ENCODE peak calls at places on chromosome 3, in eight cellular contexts. One of them, this sample, is unnamed.

GRCh38 chr3:7144696-7145308 is 283.9 kb downstream of the GRM7 start:
- DNase-seq in NCI-H460: peak
- DNase-seq in PC-3: peak
- DNase-seq in activated T-cell treated with anti-CD3 and anti-CD28 coated beads, Interleukin-2, amount 50 U/mL, for 48 hours: no peak
- DNase-seq in ovary: no peak
- DNase-seq in SW480: peak
- DNase-seq in stimulated activated CD4-positive, alpha-beta T cell treated with anti-CD3 and anti-CD28 coated beads, Interleukin-1b, Interleukin-23, amount 100 ng/mL, for 4 hours: no peak
- DNase-seq in AG20443: no peak
- DNase-seq in this sample: no peak

GRCh38 chr3:13844286-13844685 is 35.6 kb downstream of the WNT7A start:
- DNase-seq in NCI-H460: no peak
- DNase-seq in PC-3: no peak
- DNase-seq in activated T-cell treated with anti-CD3 and anti-CD28 coated beads, Interleukin-2, amount 50 U/mL, for 48 hours: no peak
- DNase-seq in ovary: no peak
- DNase-seq in SW480: no peak
- DNase-seq in stimulated activated CD4-positive, alpha-beta T cell treated with anti-CD3 and anti-CD28 coated beads, Interleukin-1b, Interleukin-23, amount 100 ng/mL, for 4 hours: no peak
- DNase-seq in AG20443: no peak
- DNase-seq in this sample: no peak

GRCh38 chr3:52108302-52109232 is 45.7 kb downstream of the POC1A start:
- DNase-seq in NCI-H460: no peak
- DNase-seq in PC-3: no peak
- DNase-seq in activated T-cell treated with anti-CD3 and anti-CD28 coated beads, Interleukin-2, amount 50 U/mL, for 48 hours: no peak
- DNase-seq in ovary: peak
- DNase-seq in SW480: no peak
- DNase-seq in stimulated activated CD4-positive, alpha-beta T cell treated with anti-CD3 and anti-CD28 coated beads, Interleukin-1b, Interleukin-23, amount 100 ng/mL, for 4 hours: no peak
- DNase-seq in AG20443: peak
- DNase-seq in this sample: no peak

GRCh38 chr3:54196330-54196975 is 74.1 kb downstream of the CACNA2D3 start:
- DNase-seq in NCI-H460: no peak
- DNase-seq in PC-3: no peak
- DNase-seq in activated T-cell treated with anti-CD3 and anti-CD28 coated beads, Interleukin-2, amount 50 U/mL, for 48 hours: no peak
- DNase-seq in ovary: no peak
- DNase-seq in SW480: no peak
- DNase-seq in stimulated activated CD4-positive, alpha-beta T cell treated with anti-CD3 and anti-CD28 coated beads, Interleukin-1b, Interleukin-23, amount 100 ng/mL, for 4 hours: no peak
- DNase-seq in AG20443: no peak
- DNase-seq in this sample: no peak

GRCh38 chr3:9725775-9726174 is 5.8 kb upstream of the BRPF1 start:
- DNase-seq in NCI-H460: no peak
- DNase-seq in PC-3: no peak
- DNase-seq in activated T-cell treated with anti-CD3 and anti-CD28 coated beads, Interleukin-2, amount 50 U/mL, for 48 hours: no peak
- DNase-seq in ovary: no peak
- DNase-seq in SW480: no peak
- DNase-seq in stimulated activated CD4-positive, alpha-beta T cell treated with anti-CD3 and anti-CD28 coated beads, Interleukin-1b, Interleukin-23, amount 100 ng/mL, for 4 hours: no peak
- DNase-seq in AG20443: no peak
- DNase-seq in this sample: no peak

GRCh38 chr3:58052373-58053273 is 44.4 kb downstream of the FLNB start:
- DNase-seq in NCI-H460: peak
- DNase-seq in PC-3: peak
- DNase-seq in activated T-cell treated with anti-CD3 and anti-CD28 coated beads, Interleukin-2, amount 50 U/mL, for 48 hours: peak
- DNase-seq in ovary: peak
- DNase-seq in SW480: peak
- DNase-seq in stimulated activated CD4-positive, alpha-beta T cell treated with anti-CD3 and anti-CD28 coated beads, Interleukin-1b, Interleukin-23, amount 100 ng/mL, for 4 hours: no peak
- DNase-seq in AG20443: peak
- DNase-seq in this sample: no peak

GRCh38 chr3:169541528-169541927 is 122.0 kb downstream of the MECOM start:
- DNase-seq in NCI-H460: no peak
- DNase-seq in PC-3: no peak
- DNase-seq in activated T-cell treated with anti-CD3 and anti-CD28 coated beads, Interleukin-2, amount 50 U/mL, for 48 hours: no peak
- DNase-seq in ovary: no peak
- DNase-seq in SW480: no peak
- DNase-seq in stimulated activated CD4-positive, alpha-beta T cell treated with anti-CD3 and anti-CD28 coated beads, Interleukin-1b, Interleukin-23, amount 100 ng/mL, for 4 hours: no peak
- DNase-seq in AG20443: no peak
- DNase-seq in this sample: no peak

GRCh38 chr3:142732066-142732465 is 8.2 kb downstream of the TRPC1 start:
- DNase-seq in NCI-H460: no peak
- DNase-seq in PC-3: no peak
- DNase-seq in activated T-cell treated with anti-CD3 and anti-CD28 coated beads, Interleukin-2, amount 50 U/mL, for 48 hours: no peak
- DNase-seq in ovary: no peak
- DNase-seq in SW480: no peak
- DNase-seq in stimulated activated CD4-positive, alpha-beta T cell treated with anti-CD3 and anti-CD28 coated beads, Interleukin-1b, Interleukin-23, amount 100 ng/mL, for 4 hours: no peak
- DNase-seq in AG20443: no peak
- DNase-seq in this sample: no peak

GRCh38 chr3:38311474-38311873 is 29.4 kb downstream of the SLC22A14 start:
- DNase-seq in NCI-H460: no peak
- DNase-seq in PC-3: no peak
- DNase-seq in activated T-cell treated with anti-CD3 and anti-CD28 coated beads, Interleukin-2, amount 50 U/mL, for 48 hours: no peak
- DNase-seq in ovary: no peak
- DNase-seq in SW480: no peak
- DNase-seq in stimulated activated CD4-positive, alpha-beta T cell treated with anti-CD3 and anti-CD28 coated beads, Interleukin-1b, Interleukin-23, amount 100 ng/mL, for 4 hours: no peak
- DNase-seq in AG20443: no peak
- DNase-seq in this sample: no peak

GRCh38 chr3:105610473-105610872 is 243.8 kb downstream of the ALCAM start:
- DNase-seq in NCI-H460: no peak
- DNase-seq in PC-3: no peak
- DNase-seq in activated T-cell treated with anti-CD3 and anti-CD28 coated beads, Interleukin-2, amount 50 U/mL, for 48 hours: no peak
- DNase-seq in ovary: no peak
- DNase-seq in SW480: no peak
- DNase-seq in stimulated activated CD4-positive, alpha-beta T cell treated with anti-CD3 and anti-CD28 coated beads, Interleukin-1b, Interleukin-23, amount 100 ng/mL, for 4 hours: no peak
- DNase-seq in AG20443: no peak
- DNase-seq in this sample: no peak

GRCh38 chr3:119356646-119357045 is 62.5 kb downstream of the ARHGAP31 start:
- DNase-seq in NCI-H460: no peak
- DNase-seq in PC-3: no peak
- DNase-seq in activated T-cell treated with anti-CD3 and anti-CD28 coated beads, Interleukin-2, amount 50 U/mL, for 48 hours: no peak
- DNase-seq in ovary: no peak
- DNase-seq in SW480: no peak
- DNase-seq in stimulated activated CD4-positive, alpha-beta T cell treated with anti-CD3 and anti-CD28 coated beads, Interleukin-1b, Interleukin-23, amount 100 ng/mL, for 4 hours: no peak
- DNase-seq in AG20443: no peak
- DNase-seq in this sample: no peak

GRCh38 chr3:144429719-144430121 is 458.1 kb downstream of the DIPK2A start:
- DNase-seq in NCI-H460: no peak
- DNase-seq in PC-3: peak
- DNase-seq in activated T-cell treated with anti-CD3 and anti-CD28 coated beads, Interleukin-2, amount 50 U/mL, for 48 hours: no peak
- DNase-seq in ovary: no peak
- DNase-seq in SW480: no peak
- DNase-seq in stimulated activated CD4-positive, alpha-beta T cell treated with anti-CD3 and anti-CD28 coated beads, Interleukin-1b, Interleukin-23, amount 100 ng/mL, for 4 hours: no peak
- DNase-seq in AG20443: peak
- DNase-seq in this sample: no peak

GRCh38 chr3:35198857-35199256 is 440.5 kb upstream of the ARPP21 start:
- DNase-seq in NCI-H460: no peak
- DNase-seq in PC-3: no peak
- DNase-seq in activated T-cell treated with anti-CD3 and anti-CD28 coated beads, Interleukin-2, amount 50 U/mL, for 48 hours: no peak
- DNase-seq in ovary: no peak
- DNase-seq in SW480: no peak
- DNase-seq in stimulated activated CD4-positive, alpha-beta T cell treated with anti-CD3 and anti-CD28 coated beads, Interleukin-1b, Interleukin-23, amount 100 ng/mL, for 4 hours: no peak
- DNase-seq in AG20443: no peak
- DNase-seq in this sample: no peak

GRCh38 chr3:48765376-48765775 is 48.4 kb upstream of the IP6K2 start:
- DNase-seq in NCI-H460: no peak
- DNase-seq in PC-3: peak
- DNase-seq in activated T-cell treated with anti-CD3 and anti-CD28 coated beads, Interleukin-2, amount 50 U/mL, for 48 hours: no peak
- DNase-seq in ovary: no peak
- DNase-seq in SW480: peak
- DNase-seq in stimulated activated CD4-positive, alpha-beta T cell treated with anti-CD3 and anti-CD28 coated beads, Interleukin-1b, Interleukin-23, amount 100 ng/mL, for 4 hours: no peak
- DNase-seq in AG20443: no peak
- DNase-seq in this sample: no peak

GRCh38 chr3:108420926-108421325 is 89.5 kb downstream of the MYH15 start:
- DNase-seq in NCI-H460: no peak
- DNase-seq in PC-3: peak
- DNase-seq in activated T-cell treated with anti-CD3 and anti-CD28 coated beads, Interleukin-2, amount 50 U/mL, for 48 hours: no peak
- DNase-seq in ovary: no peak
- DNase-seq in SW480: no peak
- DNase-seq in stimulated activated CD4-positive, alpha-beta T cell treated with anti-CD3 and anti-CD28 coated beads, Interleukin-1b, Interleukin-23, amount 100 ng/mL, for 4 hours: no peak
- DNase-seq in AG20443: peak
- DNase-seq in this sample: no peak

GRCh38 chr3:4497005-4497692 is 4.0 kb downstream of the ITPR1 start:
- DNase-seq in NCI-H460: no peak
- DNase-seq in PC-3: no peak
- DNase-seq in activated T-cell treated with anti-CD3 and anti-CD28 coated beads, Interleukin-2, amount 50 U/mL, for 48 hours: no peak
- DNase-seq in ovary: no peak
- DNase-seq in SW480: no peak
- DNase-seq in stimulated activated CD4-positive, alpha-beta T cell treated with anti-CD3 and anti-CD28 coated beads, Interleukin-1b, Interleukin-23, amount 100 ng/mL, for 4 hours: no peak
- DNase-seq in AG20443: no peak
- DNase-seq in this sample: no peak

GRCh38 chr3:53536282-53536681 is 41.9 kb downstream of the CACNA1D start:
- DNase-seq in NCI-H460: no peak
- DNase-seq in PC-3: no peak
- DNase-seq in activated T-cell treated with anti-CD3 and anti-CD28 coated beads, Interleukin-2, amount 50 U/mL, for 48 hours: no peak
- DNase-seq in ovary: no peak
- DNase-seq in SW480: no peak
- DNase-seq in stimulated activated CD4-positive, alpha-beta T cell treated with anti-CD3 and anti-CD28 coated beads, Interleukin-1b, Interleukin-23, amount 100 ng/mL, for 4 hours: no peak
- DNase-seq in AG20443: no peak
- DNase-seq in this sample: no peak

GRCh38 chr3:116067275-116067674 is 378.0 kb downstream of the LSAMP start:
- DNase-seq in NCI-H460: no peak
- DNase-seq in PC-3: no peak
- DNase-seq in activated T-cell treated with anti-CD3 and anti-CD28 coated beads, Interleukin-2, amount 50 U/mL, for 48 hours: no peak
- DNase-seq in ovary: no peak
- DNase-seq in SW480: no peak
- DNase-seq in stimulated activated CD4-positive, alpha-beta T cell treated with anti-CD3 and anti-CD28 coated beads, Interleukin-1b, Interleukin-23, amount 100 ng/mL, for 4 hours: no peak
- DNase-seq in AG20443: no peak
- DNase-seq in this sample: no peak

GRCh38 chr3:24605511-24605910 is 110.9 kb upstream of the THRB start:
- DNase-seq in NCI-H460: no peak
- DNase-seq in PC-3: no peak
- DNase-seq in activated T-cell treated with anti-CD3 and anti-CD28 coated beads, Interleukin-2, amount 50 U/mL, for 48 hours: no peak
- DNase-seq in ovary: no peak
- DNase-seq in SW480: no peak
- DNase-seq in stimulated activated CD4-positive, alpha-beta T cell treated with anti-CD3 and anti-CD28 coated beads, Interleukin-1b, Interleukin-23, amount 100 ng/mL, for 4 hours: no peak
- DNase-seq in AG20443: no peak
- DNase-seq in this sample: no peak

GRCh38 chr3:151864423-151865101 is 8.9 kb upstream of the SUCNR1 start:
- DNase-seq in NCI-H460: peak
- DNase-seq in PC-3: peak
- DNase-seq in activated T-cell treated with anti-CD3 and anti-CD28 coated beads, Interleukin-2, amount 50 U/mL, for 48 hours: no peak
- DNase-seq in ovary: no peak
- DNase-seq in SW480: no peak
- DNase-seq in stimulated activated CD4-positive, alpha-beta T cell treated with anti-CD3 and anti-CD28 coated beads, Interleukin-1b, Interleukin-23, amount 100 ng/mL, for 4 hours: no peak
- DNase-seq in AG20443: peak
- DNase-seq in this sample: no peak

GRCh38 chr3:10978956-10979355 is 13.6 kb upstream of the SLC6A1 start:
- DNase-seq in NCI-H460: no peak
- DNase-seq in PC-3: no peak
- DNase-seq in activated T-cell treated with anti-CD3 and anti-CD28 coated beads, Interleukin-2, amount 50 U/mL, for 48 hours: no peak
- DNase-seq in ovary: no peak
- DNase-seq in SW480: no peak
- DNase-seq in stimulated activated CD4-positive, alpha-beta T cell treated with anti-CD3 and anti-CD28 coated beads, Interleukin-1b, Interleukin-23, amount 100 ng/mL, for 4 hours: no peak
- DNase-seq in AG20443: no peak
- DNase-seq in this sample: no peak

GRCh38 chr3:159894386-159894785 is 94.2 kb upstream of the IL12A start:
- DNase-seq in NCI-H460: no peak
- DNase-seq in PC-3: no peak
- DNase-seq in activated T-cell treated with anti-CD3 and anti-CD28 coated beads, Interleukin-2, amount 50 U/mL, for 48 hours: no peak
- DNase-seq in ovary: no peak
- DNase-seq in SW480: no peak
- DNase-seq in stimulated activated CD4-positive, alpha-beta T cell treated with anti-CD3 and anti-CD28 coated beads, Interleukin-1b, Interleukin-23, amount 100 ng/mL, for 4 hours: no peak
- DNase-seq in AG20443: no peak
- DNase-seq in this sample: no peak

GRCh38 chr3:107425033-107425432 is 47.8 kb downstream of the CCDC54 start:
- DNase-seq in NCI-H460: no peak
- DNase-seq in PC-3: no peak
- DNase-seq in activated T-cell treated with anti-CD3 and anti-CD28 coated beads, Interleukin-2, amount 50 U/mL, for 48 hours: no peak
- DNase-seq in ovary: no peak
- DNase-seq in SW480: no peak
- DNase-seq in stimulated activated CD4-positive, alpha-beta T cell treated with anti-CD3 and anti-CD28 coated beads, Interleukin-1b, Interleukin-23, amount 100 ng/mL, for 4 hours: no peak
- DNase-seq in AG20443: no peak
- DNase-seq in this sample: no peak

GRCh38 chr3:54772707-54773106 is 155.2 kb downstream of the LRTM1 start:
- DNase-seq in NCI-H460: no peak
- DNase-seq in PC-3: no peak
- DNase-seq in activated T-cell treated with anti-CD3 and anti-CD28 coated beads, Interleukin-2, amount 50 U/mL, for 48 hours: no peak
- DNase-seq in ovary: no peak
- DNase-seq in SW480: no peak
- DNase-seq in stimulated activated CD4-positive, alpha-beta T cell treated with anti-CD3 and anti-CD28 coated beads, Interleukin-1b, Interleukin-23, amount 100 ng/mL, for 4 hours: no peak
- DNase-seq in AG20443: no peak
- DNase-seq in this sample: no peak

GRCh38 chr3:48190911-48191310 is 2.7 kb upstream of the CDC25A start:
- DNase-seq in NCI-H460: no peak
- DNase-seq in PC-3: no peak
- DNase-seq in activated T-cell treated with anti-CD3 and anti-CD28 coated beads, Interleukin-2, amount 50 U/mL, for 48 hours: no peak
- DNase-seq in ovary: no peak
- DNase-seq in SW480: peak
- DNase-seq in stimulated activated CD4-positive, alpha-beta T cell treated with anti-CD3 and anti-CD28 coated beads, Interleukin-1b, Interleukin-23, amount 100 ng/mL, for 4 hours: no peak
- DNase-seq in AG20443: no peak
- DNase-seq in this sample: no peak

GRCh38 chr3:164375538-164375937 is 702.8 kb downstream of the SI start:
- DNase-seq in NCI-H460: no peak
- DNase-seq in PC-3: no peak
- DNase-seq in activated T-cell treated with anti-CD3 and anti-CD28 coated beads, Interleukin-2, amount 50 U/mL, for 48 hours: no peak
- DNase-seq in ovary: no peak
- DNase-seq in SW480: no peak
- DNase-seq in stimulated activated CD4-positive, alpha-beta T cell treated with anti-CD3 and anti-CD28 coated beads, Interleukin-1b, Interleukin-23, amount 100 ng/mL, for 4 hours: no peak
- DNase-seq in AG20443: no peak
- DNase-seq in this sample: no peak

GRCh38 chr3:48194446-48195071 is 6.3 kb upstream of the CDC25A start:
- DNase-seq in NCI-H460: peak
- DNase-seq in PC-3: peak
- DNase-seq in activated T-cell treated with anti-CD3 and anti-CD28 coated beads, Interleukin-2, amount 50 U/mL, for 48 hours: peak
- DNase-seq in ovary: peak
- DNase-seq in SW480: peak
- DNase-seq in stimulated activated CD4-positive, alpha-beta T cell treated with anti-CD3 and anti-CD28 coated beads, Interleukin-1b, Interleukin-23, amount 100 ng/mL, for 4 hours: no peak
- DNase-seq in AG20443: peak
- DNase-seq in this sample: peak

GRCh38 chr3:40104441-40104840 is 205.1 kb upstream of the EIF1B start:
- DNase-seq in NCI-H460: no peak
- DNase-seq in PC-3: no peak
- DNase-seq in activated T-cell treated with anti-CD3 and anti-CD28 coated beads, Interleukin-2, amount 50 U/mL, for 48 hours: no peak
- DNase-seq in ovary: no peak
- DNase-seq in SW480: no peak
- DNase-seq in stimulated activated CD4-positive, alpha-beta T cell treated with anti-CD3 and anti-CD28 coated beads, Interleukin-1b, Interleukin-23, amount 100 ng/mL, for 4 hours: no peak
- DNase-seq in AG20443: no peak
- DNase-seq in this sample: no peak

GRCh38 chr3:46988616-46989015 is 9.2 kb downstream of the NBEAL2 start:
- DNase-seq in NCI-H460: no peak
- DNase-seq in PC-3: no peak
- DNase-seq in activated T-cell treated with anti-CD3 and anti-CD28 coated beads, Interleukin-2, amount 50 U/mL, for 48 hours: no peak
- DNase-seq in ovary: no peak
- DNase-seq in SW480: no peak
- DNase-seq in stimulated activated CD4-positive, alpha-beta T cell treated with anti-CD3 and anti-CD28 coated beads, Interleukin-1b, Interleukin-23, amount 100 ng/mL, for 4 hours: no peak
- DNase-seq in AG20443: no peak
- DNase-seq in this sample: no peak

GRCh38 chr3:15942936-15943335 is 145.2 kb upstream of the ANKRD28 start:
- DNase-seq in NCI-H460: no peak
- DNase-seq in PC-3: no peak
- DNase-seq in activated T-cell treated with anti-CD3 and anti-CD28 coated beads, Interleukin-2, amount 50 U/mL, for 48 hours: no peak
- DNase-seq in ovary: no peak
- DNase-seq in SW480: no peak
- DNase-seq in stimulated activated CD4-positive, alpha-beta T cell treated with anti-CD3 and anti-CD28 coated beads, Interleukin-1b, Interleukin-23, amount 100 ng/mL, for 4 hours: no peak
- DNase-seq in AG20443: no peak
- DNase-seq in this sample: no peak

GRCh38 chr3:56019490-56019889 is 448.8 kb downstream of the ERC2 start:
- DNase-seq in NCI-H460: no peak
- DNase-seq in PC-3: no peak
- DNase-seq in activated T-cell treated with anti-CD3 and anti-CD28 coated beads, Interleukin-2, amount 50 U/mL, for 48 hours: no peak
- DNase-seq in ovary: no peak
- DNase-seq in SW480: no peak
- DNase-seq in stimulated activated CD4-positive, alpha-beta T cell treated with anti-CD3 and anti-CD28 coated beads, Interleukin-1b, Interleukin-23, amount 100 ng/mL, for 4 hours: no peak
- DNase-seq in AG20443: no peak
- DNase-seq in this sample: no peak

GRCh38 chr3:140219161-140219745 is 284.3 kb downstream of the CLSTN2 start:
- DNase-seq in NCI-H460: no peak
- DNase-seq in PC-3: no peak
- DNase-seq in activated T-cell treated with anti-CD3 and anti-CD28 coated beads, Interleukin-2, amount 50 U/mL, for 48 hours: no peak
- DNase-seq in ovary: no peak
- DNase-seq in SW480: peak
- DNase-seq in stimulated activated CD4-positive, alpha-beta T cell treated with anti-CD3 and anti-CD28 coated beads, Interleukin-1b, Interleukin-23, amount 100 ng/mL, for 4 hours: no peak
- DNase-seq in AG20443: no peak
- DNase-seq in this sample: no peak

GRCh38 chr3:54817628-54818027 is 110.2 kb downstream of the LRTM1 start:
- DNase-seq in NCI-H460: no peak
- DNase-seq in PC-3: no peak
- DNase-seq in activated T-cell treated with anti-CD3 and anti-CD28 coated beads, Interleukin-2, amount 50 U/mL, for 48 hours: no peak
- DNase-seq in ovary: no peak
- DNase-seq in SW480: no peak
- DNase-seq in stimulated activated CD4-positive, alpha-beta T cell treated with anti-CD3 and anti-CD28 coated beads, Interleukin-1b, Interleukin-23, amount 100 ng/mL, for 4 hours: no peak
- DNase-seq in AG20443: peak
- DNase-seq in this sample: no peak

GRCh38 chr3:187536185-187536584 is 134.0 kb downstream of the SST start:
- DNase-seq in NCI-H460: no peak
- DNase-seq in PC-3: no peak
- DNase-seq in activated T-cell treated with anti-CD3 and anti-CD28 coated beads, Interleukin-2, amount 50 U/mL, for 48 hours: no peak
- DNase-seq in ovary: no peak
- DNase-seq in SW480: no peak
- DNase-seq in stimulated activated CD4-positive, alpha-beta T cell treated with anti-CD3 and anti-CD28 coated beads, Interleukin-1b, Interleukin-23, amount 100 ng/mL, for 4 hours: no peak
- DNase-seq in AG20443: no peak
- DNase-seq in this sample: no peak